ENCODE peak calls at places on chromosomes 3 and 15, in nine cellular contexts. I, Y, N, Z, H, P, R, E and W are unnamed samples.

GRCh38 chr3:194137314-194138097 is 1.6 kb downstream of the HES1 start:
- DNase-seq in R (peak), I (peak), H (no peak), N (no peak), P (peak), Y (peak), E (peak), Z (peak), W (no peak)

GRCh38 chr15:45650889-45651525 is 16.2 kb downstream of the SQOR start:
- DNase-seq in Z (no peak), E (no peak), R (no peak), I (no peak), P (no peak), Y (no peak), N (no peak), H (no peak), W (peak)

GRCh38 chr3:125150525-125151436 is 61.8 kb downstream of the SLC12A8 start:
- DNase-seq in N (peak), H (no peak), E (no peak), Y (no peak), P (no peak), I (no peak), R (no peak), Z (no peak), W (no peak)

GRCh38 chr3:169203631-169204550 is 459.6 kb downstream of the MECOM start:
- DNase-seq in I (no peak), Z (no peak), H (no peak), P (no peak), Y (no peak), E (no peak), R (no peak), N (no peak), W (no peak)

GRCh38 chr3:73056365-73057150 is 4.9 kb upstream of the EBLN2 start:
- DNase-seq in R (no peak), N (peak), I (no peak), Y (peak), P (no peak), E (no peak), H (no peak), Z (no peak), W (no peak)

GRCh38 chr3:40877651-40878463 is 321.4 kb upstream of the CTNNB1 start:
- DNase-seq in N (no peak), Z (peak), E (peak), I (peak), R (peak), H (no peak), P (peak), Y (no peak), W (no peak)

GRCh38 chr15:39312984-39313383 is 267.9 kb upstream of the THBS1 start:
- DNase-seq in N (no peak), Y (no peak), I (peak), Z (peak), P (no peak), E (no peak), H (no peak), R (no peak), W (no peak)

GRCh38 chr15:74396445-74397238 is 29.2 kb upstream of the CYP11A1 start:
- DNase-seq in R (no peak), H (no peak), N (peak), I (no peak), P (no peak), Z (no peak), E (no peak), Y (peak), W (peak)

GRCh38 chr3:100521439-100521845 is 29.0 kb downstream of the TMEM45A start:
- DNase-seq in E (no peak), P (no peak), R (no peak), Z (no peak), N (no peak), Y (no peak), I (no peak), H (no peak), W (no peak)

GRCh38 chr15:82808634-82809041 is 790 bp upstream of the WHAMM start:
- DNase-seq in Z (no peak), E (no peak), I (no peak), Y (no peak), N (no peak), H (no peak), R (no peak), P (no peak), W (no peak)

GRCh38 chr3:69410301-69410700 is 24.4 kb upstream of the FRMD4B start:
- DNase-seq in Z (peak), N (peak), I (peak), Y (peak), P (peak), E (peak), R (peak), H (peak), W (no peak)

GRCh38 chr15:46344115-46344749 is 709.4 kb downstream of the SQOR start:
- DNase-seq in R (no peak), E (no peak), Z (no peak), Y (no peak), N (no peak), H (no peak), I (no peak), P (no peak), W (no peak)

GRCh38 chr3:13433931-13434330 is 13.8 kb upstream of the NUP210 start:
- DNase-seq in H (no peak), R (no peak), E (no peak), Y (no peak), P (no peak), Z (no peak), N (no peak), I (no peak), W (no peak)

GRCh38 chr3:194573680-194574437 is 59.4 kb downstream of the TMEM44 start:
- DNase-seq in N (peak), E (no peak), P (peak), R (no peak), Y (peak), H (no peak), I (peak), Z (no peak), W (no peak)

GRCh38 chr3:128343287-128344045 is 123.2 kb downstream of the DNAJB8 start:
- DNase-seq in I (no peak), E (no peak), N (peak), H (no peak), P (no peak), Z (no peak), Y (no peak), R (no peak), W (no peak)

DNA sequence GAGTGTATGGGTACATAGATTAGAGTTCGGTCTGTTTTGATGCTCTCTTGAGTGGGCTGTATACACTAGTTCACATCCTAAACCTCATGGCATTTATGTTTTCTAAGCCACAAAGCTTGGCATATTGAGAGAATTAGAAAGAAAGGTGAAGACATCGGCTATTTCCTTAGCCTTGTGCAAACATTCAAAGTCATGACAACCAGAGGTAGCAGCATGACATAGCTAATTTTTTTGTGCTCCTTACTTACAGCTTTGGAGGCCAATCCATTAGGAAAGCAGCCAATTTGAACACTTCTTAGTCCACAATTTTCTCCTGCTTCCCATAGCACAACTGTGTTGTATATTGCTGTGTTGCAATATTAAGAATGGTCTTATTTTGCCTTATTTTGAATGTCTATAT is 21.5 kb upstream of the AADAC start:
- DNase-seq in Y (no peak), H (no peak), I (no peak), R (no peak), Z (no peak), P (no peak), E (no peak), N (peak), W (no peak)
- H3K27ac ChIP-seq in Y (no peak), H (no peak), I (no peak), R (no peak), Z (no peak), P (no peak), E (no peak), N (peak), W (no peak)

DNA sequence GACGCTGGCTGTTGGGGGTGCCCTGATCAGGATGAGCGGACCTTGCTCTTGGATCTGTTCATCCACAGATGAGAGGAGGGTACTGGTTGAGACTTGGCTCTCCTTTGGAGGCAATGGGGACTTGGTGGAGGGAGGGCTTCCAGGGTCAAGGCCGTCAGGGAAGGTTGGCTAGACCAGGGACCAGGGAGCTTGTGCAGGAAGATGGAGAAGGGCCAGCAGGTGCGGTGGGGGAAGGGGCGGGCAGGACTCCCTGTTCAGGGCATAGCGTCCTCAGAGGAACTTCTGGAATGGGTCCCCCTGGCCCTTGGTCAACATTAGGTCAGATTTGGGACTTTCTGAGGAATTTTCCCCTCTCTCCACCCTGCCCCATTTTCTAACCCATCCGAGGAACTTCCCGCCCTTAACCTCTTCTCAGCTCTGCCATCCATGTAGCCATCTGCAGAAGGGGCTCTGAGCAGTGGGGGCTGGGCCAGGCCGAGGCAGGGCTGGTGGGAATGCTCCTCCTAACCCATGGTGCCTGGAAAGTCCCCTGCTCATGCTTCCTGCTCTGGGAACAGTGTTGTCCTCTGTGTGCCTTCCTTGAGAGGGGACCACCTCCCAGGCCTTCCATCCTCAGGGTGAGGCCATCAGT is 11.5 kb downstream of the SNX33 start:
- DNase-seq in Z (no peak), H (no peak), Y (no peak), P (peak), N (no peak), E (no peak), R (no peak), I (no peak), W (peak)
- H3K27ac ChIP-seq in Z (no peak), H (no peak), Y (no peak), P (no peak), N (peak), E (peak), R (peak), I (peak), W (peak)

DNA sequence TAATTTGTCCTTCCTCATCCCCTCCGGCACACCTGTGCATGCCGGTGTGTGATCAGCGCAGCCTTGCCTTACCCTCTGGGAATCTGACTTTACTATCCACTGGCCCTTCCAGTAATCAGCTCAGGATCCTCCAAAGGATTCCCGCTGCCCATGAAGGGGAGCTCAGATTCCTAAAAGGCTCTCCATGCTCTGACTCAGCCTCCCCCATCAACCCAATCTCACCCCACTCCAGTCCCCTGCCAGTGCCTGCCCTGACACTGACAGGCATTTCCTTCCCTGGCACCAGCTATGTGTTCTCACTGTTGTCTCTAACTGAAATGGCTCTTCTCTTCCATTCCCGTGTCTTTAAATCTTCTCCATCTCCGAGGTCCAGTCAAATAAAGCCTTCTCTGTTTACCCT is 7.3 kb upstream of the BCL2A1 start:
- DNase-seq in Y (no peak), P (no peak), E (no peak), I (no peak), R (no peak), H (no peak), N (no peak), Z (no peak), W (no peak)
- H3K27ac ChIP-seq in Y (no peak), P (peak), E (no peak), I (peak), R (peak), H (peak), N (peak), Z (no peak), W (no peak)

GRCh38 chr3:165667676-165668075 is 169.5 kb downstream of the BCHE start:
- DNase-seq in I (no peak), Z (no peak), E (no peak), N (no peak), H (no peak), R (no peak), P (no peak), Y (no peak), W (no peak)

GRCh38 chr3:165669502-165669901 is 167.7 kb downstream of the BCHE start:
- DNase-seq in R (no peak), E (no peak), N (no peak), Z (no peak), Y (no peak), I (no peak), H (no peak), P (no peak), W (no peak)

GRCh38 chr3:165669967-165670366 is 167.3 kb downstream of the BCHE start:
- DNase-seq in H (no peak), E (no peak), Y (no peak), I (no peak), Z (no peak), R (no peak), P (no peak), N (no peak), W (no peak)
- H3K27ac ChIP-seq in H (no peak), E (no peak), Y (no peak), I (no peak), Z (no peak), R (no peak), P (no peak), N (no peak), W (no peak)

GRCh38 chr3:23431759-23432158 is 228.6 kb downstream of the UBE2E2 start:
- DNase-seq in H (no peak), I (no peak), P (no peak), Y (no peak), N (no peak), Z (no peak), E (no peak), R (no peak), W (no peak)

GRCh38 chr3:23439080-23439479 is 236.0 kb downstream of the UBE2E2 start:
- DNase-seq in Z (no peak), Y (no peak), P (no peak), I (no peak), E (no peak), R (no peak), H (no peak), N (no peak), W (no peak)

GRCh38 chr3:23435904-23436303 is 232.8 kb downstream of the UBE2E2 start:
- DNase-seq in Y (no peak), R (no peak), E (no peak), N (no peak), H (no peak), P (no peak), Z (no peak), I (no peak), W (no peak)

GRCh38 chr3:23438657-23439056 is 235.5 kb downstream of the UBE2E2 start:
- DNase-seq in Z (no peak), N (no peak), P (no peak), E (no peak), R (no peak), H (no peak), Y (no peak), I (no peak), W (no peak)

DNA sequence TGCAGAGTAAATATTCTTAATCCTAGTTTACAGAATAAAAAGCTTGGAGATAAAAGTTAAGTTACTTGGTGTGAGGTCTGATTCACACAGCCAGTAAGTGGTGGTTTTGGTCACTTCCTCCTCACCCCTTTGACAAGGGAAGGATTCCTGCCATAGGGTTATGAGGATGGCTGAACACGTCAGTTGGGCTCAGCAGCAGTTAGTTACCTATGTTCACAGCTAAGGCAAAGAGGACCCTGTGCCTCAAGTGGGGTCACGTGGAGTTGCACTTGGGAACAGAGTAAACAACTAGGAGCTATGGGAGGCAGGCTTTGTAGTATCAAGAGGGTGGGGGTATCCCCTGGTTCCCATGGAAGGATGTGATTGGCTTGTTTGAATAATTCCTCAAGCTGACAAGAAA is 232.2 kb downstream of the UBE2E2 start:
- DNase-seq in I (no peak), H (no peak), Y (no peak), N (no peak), R (no peak), Z (no peak), P (no peak), E (no peak), W (no peak)
- H3K27ac ChIP-seq in I (no peak), H (no peak), Y (no peak), N (no peak), R (no peak), Z (no peak), P (no peak), E (no peak), W (no peak)

GRCh38 chr3:112303811-112304325 is 9.9 kb upstream of the SLC9C1 start:
- DNase-seq in I (no peak), Z (no peak), R (no peak), H (no peak), Y (peak), E (no peak), P (no peak), N (no peak), W (no peak)
- H3K27ac ChIP-seq in I (no peak), Z (no peak), R (peak), H (peak), Y (no peak), E (peak), P (no peak), N (no peak), W (no peak)

DNA sequence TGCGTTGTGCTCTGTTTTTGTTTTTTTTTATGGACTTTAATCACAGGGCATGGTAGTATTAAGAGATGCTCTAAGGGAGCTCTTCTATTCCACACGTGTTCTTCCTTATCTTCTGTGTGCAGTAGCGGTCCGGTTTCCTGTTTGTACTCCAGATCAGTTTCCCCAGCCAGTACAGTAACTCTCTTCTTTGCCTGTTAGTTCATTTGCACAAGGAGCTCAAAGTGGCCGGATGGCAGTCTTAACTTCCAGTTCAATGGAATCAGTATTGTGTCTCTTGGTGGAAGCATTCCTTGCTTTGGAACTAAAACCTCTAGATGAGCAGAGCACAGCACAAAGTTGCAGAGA is 122.0 kb downstream of the KLF13 start:
- DNase-seq in E (no peak), N (no peak), I (no peak), R (no peak), Y (no peak), H (no peak), P (no peak), Z (no peak), W (no peak)
- H3K27ac ChIP-seq in E (no peak), N (no peak), I (no peak), R (no peak), Y (no peak), H (no peak), P (no peak), Z (no peak), W (no peak)

GRCh38 chr3:23942546-23942945 is 2.5 kb upstream of the NR1D2 start:
- DNase-seq in Y (no peak), R (no peak), E (no peak), P (no peak), Z (no peak), H (no peak), N (no peak), I (no peak), W (no peak)

GRCh38 chr3:23941440-23941839 is 3.6 kb upstream of the NR1D2 start:
- DNase-seq in P (no peak), I (no peak), Z (no peak), E (no peak), Y (no peak), H (no peak), N (no peak), R (no peak), W (no peak)

GRCh38 chr3:23940775-23941174 is 4.3 kb upstream of the NR1D2 start:
- DNase-seq in I (no peak), P (no peak), Z (no peak), R (no peak), N (no peak), H (no peak), E (no peak), Y (no peak), W (no peak)

GRCh38 chr3:23937296-23937695 is 7.8 kb upstream of the NR1D2 start:
- DNase-seq in H (no peak), Z (no peak), Y (no peak), I (no peak), P (no peak), N (no peak), R (no peak), E (no peak), W (no peak)

DNA sequence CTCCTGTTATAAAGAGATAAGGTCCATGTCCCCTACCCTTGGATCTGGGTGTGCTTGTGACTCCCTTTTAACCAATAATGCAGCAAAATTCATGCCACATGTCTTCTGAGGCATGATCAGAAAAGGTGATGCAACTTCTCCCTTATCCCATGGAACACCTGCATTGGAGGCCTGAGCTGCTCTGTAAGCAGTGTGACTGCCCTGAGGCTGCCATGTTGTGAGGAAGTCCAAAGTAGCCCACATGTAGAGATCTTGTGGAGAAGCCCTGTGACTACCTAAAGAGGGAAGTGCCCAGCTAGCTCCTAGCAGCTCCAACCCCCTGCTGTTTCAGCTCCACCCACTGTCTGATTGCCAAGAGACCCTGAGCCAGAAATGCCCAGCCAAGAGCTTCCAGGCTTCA is 6.4 kb upstream of the NR1D2 start:
- DNase-seq in I (no peak), H (no peak), Z (no peak), N (no peak), Y (no peak), P (no peak), R (no peak), E (no peak), W (no peak)
- H3K27ac ChIP-seq in I (no peak), H (no peak), Z (no peak), N (no peak), Y (no peak), P (no peak), R (no peak), E (no peak), W (no peak)